ENCODE peak calls at places on chromosome 21, in eight cellular contexts. One of them, this sample, is unnamed. For H3K36me3, the result is how much of the 10 kb centered on the place peaks cover.

GRCh38 chr21:35840197-35840799 is 220.0 kb downstream of the SETD4 start:
- DNase-seq in ovary: peak
- DNase-seq in endothelial cell of umbilical vein: peak
- DNase-seq in tibial nerve: peak
- DNase-seq in Peyer's patch: no peak
- DNase-seq in thoracic aorta: peak
- DNase-seq in heart left ventricle: peak
- DNase-seq in CD8-positive, alpha-beta T cell: peak
- DNase-seq in this sample: peak

GRCh38 chr21:26939532-26940181 is 27.2 kb downstream of the ADAMTS5 start:
- DNase-seq in ovary: peak
- DNase-seq in endothelial cell of umbilical vein: no peak
- DNase-seq in tibial nerve: no peak
- DNase-seq in Peyer's patch: no peak
- DNase-seq in thoracic aorta: no peak
- DNase-seq in heart left ventricle: no peak
- DNase-seq in CD8-positive, alpha-beta T cell: no peak
- DNase-seq in this sample: peak

GRCh38 chr21:36454079-36454478 is 25.8 kb downstream of the CLDN14 start:
- DNase-seq in ovary: no peak
- DNase-seq in endothelial cell of umbilical vein: peak
- DNase-seq in tibial nerve: no peak
- DNase-seq in Peyer's patch: no peak
- DNase-seq in thoracic aorta: no peak
- DNase-seq in heart left ventricle: no peak
- DNase-seq in CD8-positive, alpha-beta T cell: no peak
- DNase-seq in this sample: no peak

GRCh38 chr21:26977741-26978140 is 10.9 kb upstream of the ADAMTS5 start:
- DNase-seq in ovary: no peak
- DNase-seq in endothelial cell of umbilical vein: no peak
- DNase-seq in tibial nerve: no peak
- DNase-seq in Peyer's patch: no peak
- DNase-seq in thoracic aorta: no peak
- DNase-seq in heart left ventricle: no peak
- DNase-seq in CD8-positive, alpha-beta T cell: no peak
- DNase-seq in this sample: no peak

GRCh38 chr21:21196087-21196486 is 197.9 kb downstream of the NCAM2 start:
- DNase-seq in ovary: no peak
- DNase-seq in endothelial cell of umbilical vein: no peak
- DNase-seq in tibial nerve: no peak
- DNase-seq in Peyer's patch: no peak
- DNase-seq in thoracic aorta: no peak
- DNase-seq in heart left ventricle: no peak
- DNase-seq in CD8-positive, alpha-beta T cell: no peak
- DNase-seq in this sample: no peak

GRCh38 chr21:22885079-22885478 is 1886.9 kb downstream of the NCAM2 start:
- DNase-seq in ovary: no peak
- DNase-seq in endothelial cell of umbilical vein: no peak
- DNase-seq in tibial nerve: no peak
- DNase-seq in Peyer's patch: no peak
- DNase-seq in thoracic aorta: no peak
- DNase-seq in heart left ventricle: no peak
- DNase-seq in CD8-positive, alpha-beta T cell: no peak
- DNase-seq in this sample: no peak

GRCh38 chr21:27269646-27270045 is 302.8 kb upstream of the ADAMTS5 start:
- DNase-seq in ovary: peak
- DNase-seq in endothelial cell of umbilical vein: peak
- DNase-seq in tibial nerve: no peak
- DNase-seq in Peyer's patch: no peak
- DNase-seq in thoracic aorta: no peak
- DNase-seq in heart left ventricle: no peak
- DNase-seq in CD8-positive, alpha-beta T cell: no peak
- DNase-seq in this sample: no peak

GRCh38 chr21:17050646-17051045 is 462.2 kb upstream of the CXADR start:
- DNase-seq in ovary: no peak
- DNase-seq in endothelial cell of umbilical vein: no peak
- DNase-seq in tibial nerve: no peak
- DNase-seq in Peyer's patch: no peak
- DNase-seq in thoracic aorta: no peak
- DNase-seq in heart left ventricle: no peak
- DNase-seq in CD8-positive, alpha-beta T cell: no peak
- DNase-seq in this sample: no peak

GRCh38 chr21:41399401-41399800 is 26.6 kb upstream of the MX1 start:
- DNase-seq in ovary: no peak
- DNase-seq in endothelial cell of umbilical vein: no peak
- DNase-seq in tibial nerve: no peak
- DNase-seq in Peyer's patch: no peak
- DNase-seq in thoracic aorta: no peak
- DNase-seq in heart left ventricle: no peak
- DNase-seq in CD8-positive, alpha-beta T cell: no peak
- DNase-seq in this sample: no peak

GRCh38 chr21:41397416-41397815 is 28.6 kb upstream of the MX1 start:
- DNase-seq in ovary: no peak
- DNase-seq in endothelial cell of umbilical vein: no peak
- DNase-seq in tibial nerve: no peak
- DNase-seq in Peyer's patch: no peak
- DNase-seq in thoracic aorta: no peak
- DNase-seq in heart left ventricle: no peak
- DNase-seq in CD8-positive, alpha-beta T cell: no peak
- DNase-seq in this sample: no peak

GRCh38 chr21:41398251-41398650 is 27.8 kb upstream of the MX1 start:
- DNase-seq in ovary: no peak
- DNase-seq in endothelial cell of umbilical vein: no peak
- DNase-seq in tibial nerve: no peak
- DNase-seq in Peyer's patch: no peak
- DNase-seq in thoracic aorta: no peak
- DNase-seq in heart left ventricle: no peak
- DNase-seq in CD8-positive, alpha-beta T cell: no peak
- DNase-seq in this sample: no peak

GRCh38 chr21:41396452-41397107 is 29.5 kb upstream of the MX1 start:
- DNase-seq in ovary: no peak
- DNase-seq in endothelial cell of umbilical vein: no peak
- DNase-seq in tibial nerve: no peak
- DNase-seq in Peyer's patch: no peak
- DNase-seq in thoracic aorta: no peak
- DNase-seq in heart left ventricle: no peak
- DNase-seq in CD8-positive, alpha-beta T cell: no peak
- DNase-seq in this sample: no peak

GRCh38 chr21:41398831-41399230 is 27.2 kb upstream of the MX1 start:
- DNase-seq in ovary: no peak
- DNase-seq in endothelial cell of umbilical vein: no peak
- DNase-seq in tibial nerve: no peak
- DNase-seq in Peyer's patch: no peak
- DNase-seq in thoracic aorta: no peak
- DNase-seq in heart left ventricle: no peak
- DNase-seq in CD8-positive, alpha-beta T cell: no peak
- DNase-seq in this sample: no peak
- H3K36me3 ChIP-seq in ovary: under half
- H3K36me3 ChIP-seq in endothelial cell of umbilical vein: under half
- H3K36me3 ChIP-seq in tibial nerve: half or more
- H3K36me3 ChIP-seq in Peyer's patch: under half
- H3K36me3 ChIP-seq in thoracic aorta: under half
- H3K36me3 ChIP-seq in heart left ventricle: half or more
- H3K36me3 ChIP-seq in CD8-positive, alpha-beta T cell: half or more
- H3K36me3 ChIP-seq in this sample: half or more

GRCh38 chr21:25441835-25442234 is 165.4 kb downstream of the MRPL39 start:
- DNase-seq in ovary: no peak
- DNase-seq in endothelial cell of umbilical vein: no peak
- DNase-seq in tibial nerve: no peak
- DNase-seq in Peyer's patch: no peak
- DNase-seq in thoracic aorta: no peak
- DNase-seq in heart left ventricle: no peak
- DNase-seq in CD8-positive, alpha-beta T cell: no peak
- DNase-seq in this sample: no peak
- H3K4me3 ChIP-seq in ovary: no peak
- H3K4me3 ChIP-seq in endothelial cell of umbilical vein: no peak
- H3K4me3 ChIP-seq in tibial nerve: no peak
- H3K4me3 ChIP-seq in Peyer's patch: no peak
- H3K4me3 ChIP-seq in thoracic aorta: no peak
- H3K4me3 ChIP-seq in heart left ventricle: no peak
- H3K4me3 ChIP-seq in CD8-positive, alpha-beta T cell: no peak
- H3K4me3 ChIP-seq in this sample: no peak

GRCh38 chr21:44321846-44322450 is 17.2 kb downstream of the CFAP410 start:
- DNase-seq in ovary: no peak
- DNase-seq in endothelial cell of umbilical vein: no peak
- DNase-seq in tibial nerve: no peak
- DNase-seq in Peyer's patch: no peak
- DNase-seq in thoracic aorta: no peak
- DNase-seq in heart left ventricle: no peak
- DNase-seq in CD8-positive, alpha-beta T cell: no peak
- DNase-seq in this sample: no peak
- H3K36me3 ChIP-seq in ovary: under half
- H3K36me3 ChIP-seq in endothelial cell of umbilical vein: half or more
- H3K36me3 ChIP-seq in tibial nerve: half or more
- H3K36me3 ChIP-seq in Peyer's patch: under half
- H3K36me3 ChIP-seq in thoracic aorta: under half
- H3K36me3 ChIP-seq in heart left ventricle: half or more
- H3K36me3 ChIP-seq in CD8-positive, alpha-beta T cell: under half
- H3K36me3 ChIP-seq in this sample: under half

DNA sequence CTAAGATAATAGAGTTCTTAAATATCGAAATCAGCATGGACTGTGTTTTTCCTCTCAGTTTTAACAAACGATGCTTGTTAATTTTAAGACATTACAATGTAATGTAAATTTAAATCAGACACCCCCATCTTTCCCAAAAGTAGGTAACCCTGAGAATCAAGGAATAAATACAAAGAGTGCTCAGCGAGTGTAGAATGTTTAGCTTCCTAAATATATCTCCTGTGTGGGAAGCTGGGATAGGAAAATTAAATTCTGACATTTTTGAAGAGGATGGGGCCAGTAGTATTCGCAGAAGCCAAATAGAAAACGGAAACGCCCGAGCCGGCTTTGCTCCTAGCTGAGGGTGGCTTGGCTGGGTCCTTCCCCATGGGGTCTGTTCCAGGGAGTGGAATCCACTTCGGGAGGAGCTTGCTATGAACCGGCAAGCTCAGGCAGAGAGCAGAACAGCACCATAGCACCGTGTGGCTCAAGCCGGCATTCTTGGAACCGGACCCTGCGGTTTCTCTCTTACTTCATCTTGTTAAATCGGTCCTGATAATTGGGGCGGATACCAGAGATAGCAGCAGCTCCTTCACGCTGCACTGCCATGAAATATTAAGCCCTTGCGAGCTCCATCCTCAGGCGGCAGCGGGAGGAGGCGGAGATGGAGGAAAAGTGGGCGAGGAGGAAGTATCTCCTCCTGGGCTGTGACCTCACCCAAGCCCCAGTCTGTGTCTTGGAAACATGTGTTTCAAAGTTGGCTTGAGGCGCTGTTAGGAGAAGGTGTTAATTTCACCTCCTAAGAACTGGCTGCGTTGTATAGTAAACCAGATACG is 24.9 kb downstream of the MAP3K7CL start:
- DNase-seq in ovary: peak
- DNase-seq in endothelial cell of umbilical vein: peak
- DNase-seq in tibial nerve: peak
- DNase-seq in Peyer's patch: peak
- DNase-seq in thoracic aorta: no peak
- DNase-seq in heart left ventricle: peak
- DNase-seq in CD8-positive, alpha-beta T cell: no peak
- DNase-seq in this sample: peak
- H3K4me3 ChIP-seq in ovary: peak
- H3K4me3 ChIP-seq in endothelial cell of umbilical vein: peak
- H3K4me3 ChIP-seq in tibial nerve: peak
- H3K4me3 ChIP-seq in Peyer's patch: no peak
- H3K4me3 ChIP-seq in thoracic aorta: peak
- H3K4me3 ChIP-seq in heart left ventricle: no peak
- H3K4me3 ChIP-seq in CD8-positive, alpha-beta T cell: no peak
- H3K4me3 ChIP-seq in this sample: peak

DNA sequence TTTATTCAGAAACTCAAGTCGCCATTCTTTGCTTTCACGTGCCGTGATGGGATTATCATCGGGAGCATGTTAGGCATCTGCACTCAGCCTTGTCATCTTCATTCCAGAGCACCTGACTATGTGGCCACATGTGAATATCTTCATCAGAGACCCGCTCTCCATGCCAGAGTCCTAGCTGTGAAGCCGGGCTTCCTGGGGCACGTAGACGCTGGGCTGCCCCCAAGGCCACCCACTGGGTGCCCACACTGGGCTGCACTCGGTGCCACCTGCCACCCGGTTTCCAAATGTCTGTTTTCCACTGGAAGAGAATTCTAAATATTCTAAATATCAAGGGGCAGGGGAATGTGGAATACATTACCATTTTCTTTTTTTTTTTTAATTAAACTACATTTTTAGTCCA is 43.8 kb downstream of the SLC37A1 start:
- DNase-seq in ovary: no peak
- DNase-seq in endothelial cell of umbilical vein: no peak
- DNase-seq in tibial nerve: no peak
- DNase-seq in Peyer's patch: no peak
- DNase-seq in thoracic aorta: no peak
- DNase-seq in heart left ventricle: no peak
- DNase-seq in CD8-positive, alpha-beta T cell: no peak
- DNase-seq in this sample: no peak
- H3K36me3 ChIP-seq in ovary: under half
- H3K36me3 ChIP-seq in endothelial cell of umbilical vein: under half
- H3K36me3 ChIP-seq in tibial nerve: half or more
- H3K36me3 ChIP-seq in Peyer's patch: under half
- H3K36me3 ChIP-seq in thoracic aorta: under half
- H3K36me3 ChIP-seq in heart left ventricle: half or more
- H3K36me3 ChIP-seq in CD8-positive, alpha-beta T cell: under half
- H3K36me3 ChIP-seq in this sample: under half

DNA sequence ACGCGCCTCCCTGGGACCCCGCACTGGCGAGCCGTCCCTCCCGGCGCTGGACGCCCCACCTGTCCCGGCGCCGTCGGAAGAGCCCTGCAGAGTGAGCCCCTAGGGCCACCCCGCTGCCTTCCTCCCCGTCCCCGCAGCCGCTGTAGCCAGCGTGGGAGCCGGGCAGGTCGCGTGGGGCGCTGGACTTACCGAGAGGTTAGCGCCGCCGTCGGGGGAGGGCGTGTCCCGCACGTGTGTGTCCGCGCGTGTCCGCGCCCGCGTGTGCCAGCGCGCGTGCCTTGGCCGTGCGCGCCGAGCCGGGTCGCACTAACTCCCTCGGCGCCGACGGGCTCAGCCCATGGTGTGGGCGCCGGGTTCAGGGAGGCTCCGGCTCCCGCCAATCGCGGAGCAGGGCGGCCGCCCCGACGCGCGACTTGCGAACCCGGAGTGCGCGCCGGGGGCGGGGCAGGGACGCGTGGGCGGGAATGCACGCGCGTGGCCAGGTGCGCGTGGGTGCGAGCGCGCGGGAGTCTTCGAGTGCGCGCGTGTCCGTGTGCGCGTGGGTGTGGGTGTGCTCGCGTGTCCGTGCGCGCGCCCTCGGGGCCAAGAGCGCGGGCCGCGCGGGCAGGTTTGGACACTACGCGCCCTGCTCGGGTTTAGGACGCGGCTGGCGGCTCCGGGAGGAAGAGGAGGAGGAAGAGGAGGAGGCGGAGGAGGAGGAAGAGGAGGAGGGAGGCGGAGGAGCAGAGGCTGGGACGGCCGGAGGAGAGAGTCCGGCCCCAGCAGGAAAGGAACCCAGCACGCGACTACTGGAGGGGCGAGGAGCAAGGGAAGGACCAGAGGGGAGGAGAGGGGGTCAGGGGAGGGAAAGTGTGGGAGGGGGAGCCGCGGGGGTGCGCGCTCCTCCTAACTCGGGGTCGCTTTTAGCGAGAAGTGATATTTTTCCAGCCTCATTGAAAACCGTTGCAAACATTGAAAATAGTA is 145.1 kb upstream of the ETS2 start:
- DNase-seq in ovary: peak
- DNase-seq in endothelial cell of umbilical vein: no peak
- DNase-seq in tibial nerve: no peak
- DNase-seq in Peyer's patch: peak
- DNase-seq in thoracic aorta: peak
- DNase-seq in heart left ventricle: peak
- DNase-seq in CD8-positive, alpha-beta T cell: no peak
- DNase-seq in this sample: peak
- H3K4me3 ChIP-seq in ovary: peak
- H3K4me3 ChIP-seq in endothelial cell of umbilical vein: peak
- H3K4me3 ChIP-seq in tibial nerve: peak
- H3K4me3 ChIP-seq in Peyer's patch: peak
- H3K4me3 ChIP-seq in thoracic aorta: peak
- H3K4me3 ChIP-seq in heart left ventricle: peak
- H3K4me3 ChIP-seq in CD8-positive, alpha-beta T cell: no peak
- H3K4me3 ChIP-seq in this sample: peak

GRCh38 chr21:42565206-42565810 is 51.7 kb downstream of the SLC37A1 start:
- DNase-seq in ovary: peak
- DNase-seq in endothelial cell of umbilical vein: no peak
- DNase-seq in tibial nerve: no peak
- DNase-seq in Peyer's patch: no peak
- DNase-seq in thoracic aorta: no peak
- DNase-seq in heart left ventricle: no peak
- DNase-seq in CD8-positive, alpha-beta T cell: no peak
- DNase-seq in this sample: no peak
- H3K36me3 ChIP-seq in ovary: under half
- H3K36me3 ChIP-seq in endothelial cell of umbilical vein: under half
- H3K36me3 ChIP-seq in tibial nerve: half or more
- H3K36me3 ChIP-seq in Peyer's patch: under half
- H3K36me3 ChIP-seq in thoracic aorta: under half
- H3K36me3 ChIP-seq in heart left ventricle: half or more
- H3K36me3 ChIP-seq in CD8-positive, alpha-beta T cell: under half
- H3K36me3 ChIP-seq in this sample: under half

This sample was measured in heart right ventricle.